ENCODE peak calls at places on chromosomes 6 and 20, in eight cellular contexts. One of them, this sample, is unnamed.

GRCh38 chr6:47681201-47681990 is 17.0 kb upstream of the ADGRF4 start:
- DNase-seq in LoVo: no peak
- DNase-seq in AG10803: no peak
- DNase-seq in heart left ventricle: no peak
- DNase-seq in NCI-H1694 treated with DMSO at 0.1 percent for 48 hours: no peak
- DNase-seq in NCI-H1436 treated with DMSO at 0.1 percent for 48 hours: no peak
- DNase-seq in HFFc6: no peak
- DNase-seq in activated CD4-positive, alpha-beta T cell treated with anti-CD3 and anti-CD28 coated beads, Interleukin-2, amount 50 U/mL, for 48 hours: no peak
- DNase-seq in this sample: peak

GRCh38 chr6:122868137-122868536 is 79.1 kb downstream of the SMPDL3A start:
- DNase-seq in LoVo: no peak
- DNase-seq in AG10803: no peak
- DNase-seq in heart left ventricle: no peak
- DNase-seq in NCI-H1694 treated with DMSO at 0.1 percent for 48 hours: no peak
- DNase-seq in NCI-H1436 treated with DMSO at 0.1 percent for 48 hours: no peak
- DNase-seq in HFFc6: no peak
- DNase-seq in activated CD4-positive, alpha-beta T cell treated with anti-CD3 and anti-CD28 coated beads, Interleukin-2, amount 50 U/mL, for 48 hours: no peak
- DNase-seq in this sample: no peak

GRCh38 chr6:169159331-169159730 is 94.3 kb downstream of the THBS2 start:
- DNase-seq in LoVo: no peak
- DNase-seq in AG10803: no peak
- DNase-seq in heart left ventricle: no peak
- DNase-seq in NCI-H1694 treated with DMSO at 0.1 percent for 48 hours: no peak
- DNase-seq in NCI-H1436 treated with DMSO at 0.1 percent for 48 hours: no peak
- DNase-seq in HFFc6: no peak
- DNase-seq in activated CD4-positive, alpha-beta T cell treated with anti-CD3 and anti-CD28 coated beads, Interleukin-2, amount 50 U/mL, for 48 hours: no peak
- DNase-seq in this sample: no peak

GRCh38 chr20:2890743-2891142 is 17.5 kb downstream of the PTPRA start:
- DNase-seq in LoVo: peak
- DNase-seq in AG10803: peak
- DNase-seq in heart left ventricle: no peak
- DNase-seq in NCI-H1694 treated with DMSO at 0.1 percent for 48 hours: no peak
- DNase-seq in NCI-H1436 treated with DMSO at 0.1 percent for 48 hours: no peak
- DNase-seq in HFFc6: peak
- DNase-seq in activated CD4-positive, alpha-beta T cell treated with anti-CD3 and anti-CD28 coated beads, Interleukin-2, amount 50 U/mL, for 48 hours: no peak
- DNase-seq in this sample: no peak

GRCh38 chr6:15327271-15327670 is 81.4 kb downstream of the JARID2 start:
- DNase-seq in LoVo: no peak
- DNase-seq in AG10803: no peak
- DNase-seq in heart left ventricle: no peak
- DNase-seq in NCI-H1694 treated with DMSO at 0.1 percent for 48 hours: peak
- DNase-seq in NCI-H1436 treated with DMSO at 0.1 percent for 48 hours: no peak
- DNase-seq in HFFc6: no peak
- DNase-seq in activated CD4-positive, alpha-beta T cell treated with anti-CD3 and anti-CD28 coated beads, Interleukin-2, amount 50 U/mL, for 48 hours: no peak
- DNase-seq in this sample: peak

GRCh38 chr6:145086197-145086596 is 649.1 kb downstream of the EPM2A start:
- DNase-seq in LoVo: no peak
- DNase-seq in AG10803: peak
- DNase-seq in heart left ventricle: no peak
- DNase-seq in NCI-H1694 treated with DMSO at 0.1 percent for 48 hours: no peak
- DNase-seq in NCI-H1436 treated with DMSO at 0.1 percent for 48 hours: peak
- DNase-seq in HFFc6: no peak
- DNase-seq in activated CD4-positive, alpha-beta T cell treated with anti-CD3 and anti-CD28 coated beads, Interleukin-2, amount 50 U/mL, for 48 hours: no peak
- DNase-seq in this sample: no peak

GRCh38 chr20:53463101-53463972 is 130.3 kb downstream of the ZNF217 start:
- DNase-seq in LoVo: peak
- DNase-seq in AG10803: no peak
- DNase-seq in heart left ventricle: no peak
- DNase-seq in NCI-H1694 treated with DMSO at 0.1 percent for 48 hours: no peak
- DNase-seq in NCI-H1436 treated with DMSO at 0.1 percent for 48 hours: no peak
- DNase-seq in HFFc6: no peak
- DNase-seq in activated CD4-positive, alpha-beta T cell treated with anti-CD3 and anti-CD28 coated beads, Interleukin-2, amount 50 U/mL, for 48 hours: no peak
- DNase-seq in this sample: no peak

GRCh38 chr20:19828233-19828632 is 70.2 kb downstream of the RIN2 start:
- DNase-seq in LoVo: no peak
- DNase-seq in AG10803: no peak
- DNase-seq in heart left ventricle: no peak
- DNase-seq in NCI-H1694 treated with DMSO at 0.1 percent for 48 hours: no peak
- DNase-seq in NCI-H1436 treated with DMSO at 0.1 percent for 48 hours: no peak
- DNase-seq in HFFc6: peak
- DNase-seq in activated CD4-positive, alpha-beta T cell treated with anti-CD3 and anti-CD28 coated beads, Interleukin-2, amount 50 U/mL, for 48 hours: peak
- DNase-seq in this sample: no peak

GRCh38 chr6:125872259-125872921 is 81.6 kb downstream of the NCOA7 start:
- DNase-seq in LoVo: peak
- DNase-seq in AG10803: peak
- DNase-seq in heart left ventricle: no peak
- DNase-seq in NCI-H1694 treated with DMSO at 0.1 percent for 48 hours: no peak
- DNase-seq in NCI-H1436 treated with DMSO at 0.1 percent for 48 hours: no peak
- DNase-seq in HFFc6: peak
- DNase-seq in activated CD4-positive, alpha-beta T cell treated with anti-CD3 and anti-CD28 coated beads, Interleukin-2, amount 50 U/mL, for 48 hours: no peak
- DNase-seq in this sample: no peak

GRCh38 chr6:56685994-56686393 is 43.3 kb upstream of the DST start:
- DNase-seq in LoVo: no peak
- DNase-seq in AG10803: no peak
- DNase-seq in heart left ventricle: no peak
- DNase-seq in NCI-H1694 treated with DMSO at 0.1 percent for 48 hours: no peak
- DNase-seq in NCI-H1436 treated with DMSO at 0.1 percent for 48 hours: no peak
- DNase-seq in HFFc6: no peak
- DNase-seq in activated CD4-positive, alpha-beta T cell treated with anti-CD3 and anti-CD28 coated beads, Interleukin-2, amount 50 U/mL, for 48 hours: no peak
- DNase-seq in this sample: no peak

GRCh38 chr20:46350201-46350985 is 42.1 kb upstream of the CDH22 start:
- DNase-seq in LoVo: no peak
- DNase-seq in AG10803: peak
- DNase-seq in heart left ventricle: no peak
- DNase-seq in NCI-H1694 treated with DMSO at 0.1 percent for 48 hours: no peak
- DNase-seq in NCI-H1436 treated with DMSO at 0.1 percent for 48 hours: no peak
- DNase-seq in HFFc6: peak
- DNase-seq in activated CD4-positive, alpha-beta T cell treated with anti-CD3 and anti-CD28 coated beads, Interleukin-2, amount 50 U/mL, for 48 hours: no peak
- DNase-seq in this sample: no peak

GRCh38 chr20:4883051-4883450 is 118.3 kb downstream of the SLC23A2 start:
- DNase-seq in LoVo: no peak
- DNase-seq in AG10803: no peak
- DNase-seq in heart left ventricle: no peak
- DNase-seq in NCI-H1694 treated with DMSO at 0.1 percent for 48 hours: no peak
- DNase-seq in NCI-H1436 treated with DMSO at 0.1 percent for 48 hours: no peak
- DNase-seq in HFFc6: no peak
- DNase-seq in activated CD4-positive, alpha-beta T cell treated with anti-CD3 and anti-CD28 coated beads, Interleukin-2, amount 50 U/mL, for 48 hours: no peak
- DNase-seq in this sample: no peak

GRCh38 chr6:67736816-67737215 is 898.3 kb upstream of the ADGRB3 start:
- DNase-seq in LoVo: no peak
- DNase-seq in AG10803: no peak
- DNase-seq in heart left ventricle: no peak
- DNase-seq in NCI-H1694 treated with DMSO at 0.1 percent for 48 hours: no peak
- DNase-seq in NCI-H1436 treated with DMSO at 0.1 percent for 48 hours: no peak
- DNase-seq in HFFc6: no peak
- DNase-seq in activated CD4-positive, alpha-beta T cell treated with anti-CD3 and anti-CD28 coated beads, Interleukin-2, amount 50 U/mL, for 48 hours: no peak
- DNase-seq in this sample: no peak

GRCh38 chr6:113586413-113586812 is 270.7 kb upstream of the MARCKS start:
- DNase-seq in LoVo: no peak
- DNase-seq in AG10803: peak
- DNase-seq in heart left ventricle: no peak
- DNase-seq in NCI-H1694 treated with DMSO at 0.1 percent for 48 hours: no peak
- DNase-seq in NCI-H1436 treated with DMSO at 0.1 percent for 48 hours: no peak
- DNase-seq in HFFc6: peak
- DNase-seq in activated CD4-positive, alpha-beta T cell treated with anti-CD3 and anti-CD28 coated beads, Interleukin-2, amount 50 U/mL, for 48 hours: no peak
- DNase-seq in this sample: no peak

GRCh38 chr20:49676581-49677291 is 36.9 kb downstream of the B4GALT5 start:
- DNase-seq in LoVo: peak
- DNase-seq in AG10803: peak
- DNase-seq in heart left ventricle: no peak
- DNase-seq in NCI-H1694 treated with DMSO at 0.1 percent for 48 hours: no peak
- DNase-seq in NCI-H1436 treated with DMSO at 0.1 percent for 48 hours: no peak
- DNase-seq in HFFc6: peak
- DNase-seq in activated CD4-positive, alpha-beta T cell treated with anti-CD3 and anti-CD28 coated beads, Interleukin-2, amount 50 U/mL, for 48 hours: no peak
- DNase-seq in this sample: no peak

GRCh38 chr6:26087284-26088115 is at the start of gene HFE:
- DNase-seq in LoVo: peak
- DNase-seq in AG10803: peak
- DNase-seq in heart left ventricle: peak
- DNase-seq in NCI-H1694 treated with DMSO at 0.1 percent for 48 hours: no peak
- DNase-seq in NCI-H1436 treated with DMSO at 0.1 percent for 48 hours: no peak
- DNase-seq in HFFc6: peak
- DNase-seq in activated CD4-positive, alpha-beta T cell treated with anti-CD3 and anti-CD28 coated beads, Interleukin-2, amount 50 U/mL, for 48 hours: peak
- DNase-seq in this sample: peak

GRCh38 chr6:55040102-55040848 is 134.0 kb upstream of the HCRTR2 start:
- DNase-seq in LoVo: no peak
- DNase-seq in AG10803: peak
- DNase-seq in heart left ventricle: no peak
- DNase-seq in NCI-H1694 treated with DMSO at 0.1 percent for 48 hours: no peak
- DNase-seq in NCI-H1436 treated with DMSO at 0.1 percent for 48 hours: no peak
- DNase-seq in HFFc6: peak
- DNase-seq in activated CD4-positive, alpha-beta T cell treated with anti-CD3 and anti-CD28 coated beads, Interleukin-2, amount 50 U/mL, for 48 hours: no peak
- DNase-seq in this sample: no peak

GRCh38 chr20:47216819-47217410 is 139.6 kb downstream of the ZMYND8 start:
- DNase-seq in LoVo: no peak
- DNase-seq in AG10803: no peak
- DNase-seq in heart left ventricle: no peak
- DNase-seq in NCI-H1694 treated with DMSO at 0.1 percent for 48 hours: no peak
- DNase-seq in NCI-H1436 treated with DMSO at 0.1 percent for 48 hours: no peak
- DNase-seq in HFFc6: no peak
- DNase-seq in activated CD4-positive, alpha-beta T cell treated with anti-CD3 and anti-CD28 coated beads, Interleukin-2, amount 50 U/mL, for 48 hours: no peak
- DNase-seq in this sample: peak

GRCh38 chr6:1993049-1993448 is 252.4 kb downstream of the GMDS start:
- DNase-seq in LoVo: no peak
- DNase-seq in AG10803: peak
- DNase-seq in heart left ventricle: no peak
- DNase-seq in NCI-H1694 treated with DMSO at 0.1 percent for 48 hours: no peak
- DNase-seq in NCI-H1436 treated with DMSO at 0.1 percent for 48 hours: no peak
- DNase-seq in HFFc6: peak
- DNase-seq in activated CD4-positive, alpha-beta T cell treated with anti-CD3 and anti-CD28 coated beads, Interleukin-2, amount 50 U/mL, for 48 hours: no peak
- DNase-seq in this sample: no peak

GRCh38 chr6:48111143-48111506 is at the start of gene PTCHD4:
- DNase-seq in LoVo: peak
- DNase-seq in AG10803: peak
- DNase-seq in heart left ventricle: no peak
- DNase-seq in NCI-H1694 treated with DMSO at 0.1 percent for 48 hours: no peak
- DNase-seq in NCI-H1436 treated with DMSO at 0.1 percent for 48 hours: no peak
- DNase-seq in HFFc6: peak
- DNase-seq in activated CD4-positive, alpha-beta T cell treated with anti-CD3 and anti-CD28 coated beads, Interleukin-2, amount 50 U/mL, for 48 hours: no peak
- DNase-seq in this sample: peak

GRCh38 chr6:61606500-61606899 is 679.5 kb downstream of the KHDRBS2 start:
- DNase-seq in LoVo: no peak
- DNase-seq in AG10803: no peak
- DNase-seq in heart left ventricle: no peak
- DNase-seq in NCI-H1694 treated with DMSO at 0.1 percent for 48 hours: no peak
- DNase-seq in NCI-H1436 treated with DMSO at 0.1 percent for 48 hours: no peak
- DNase-seq in HFFc6: no peak
- DNase-seq in activated CD4-positive, alpha-beta T cell treated with anti-CD3 and anti-CD28 coated beads, Interleukin-2, amount 50 U/mL, for 48 hours: no peak
- DNase-seq in this sample: no peak

GRCh38 chr6:105270511-105270910 is 90.7 kb upstream of the POPDC3 start:
- DNase-seq in LoVo: no peak
- DNase-seq in AG10803: peak
- DNase-seq in heart left ventricle: no peak
- DNase-seq in NCI-H1694 treated with DMSO at 0.1 percent for 48 hours: no peak
- DNase-seq in NCI-H1436 treated with DMSO at 0.1 percent for 48 hours: no peak
- DNase-seq in HFFc6: peak
- DNase-seq in activated CD4-positive, alpha-beta T cell treated with anti-CD3 and anti-CD28 coated beads, Interleukin-2, amount 50 U/mL, for 48 hours: no peak
- DNase-seq in this sample: no peak

GRCh38 chr6:18543061-18543460 is 155.9 kb downstream of the RNF144B start:
- DNase-seq in LoVo: no peak
- DNase-seq in AG10803: no peak
- DNase-seq in heart left ventricle: no peak
- DNase-seq in NCI-H1694 treated with DMSO at 0.1 percent for 48 hours: no peak
- DNase-seq in NCI-H1436 treated with DMSO at 0.1 percent for 48 hours: no peak
- DNase-seq in HFFc6: no peak
- DNase-seq in activated CD4-positive, alpha-beta T cell treated with anti-CD3 and anti-CD28 coated beads, Interleukin-2, amount 50 U/mL, for 48 hours: no peak
- DNase-seq in this sample: no peak

GRCh38 chr6:41937472-41937871 is 4.1 kb downstream of the CCND3 start:
- DNase-seq in LoVo: no peak
- DNase-seq in AG10803: no peak
- DNase-seq in heart left ventricle: no peak
- DNase-seq in NCI-H1694 treated with DMSO at 0.1 percent for 48 hours: no peak
- DNase-seq in NCI-H1436 treated with DMSO at 0.1 percent for 48 hours: no peak
- DNase-seq in HFFc6: no peak
- DNase-seq in activated CD4-positive, alpha-beta T cell treated with anti-CD3 and anti-CD28 coated beads, Interleukin-2, amount 50 U/mL, for 48 hours: no peak
- DNase-seq in this sample: no peak

GRCh38 chr6:134060491-134061106 is 8.2 kb upstream of the SLC2A12 start:
- DNase-seq in LoVo: peak
- DNase-seq in AG10803: peak
- DNase-seq in heart left ventricle: no peak
- DNase-seq in NCI-H1694 treated with DMSO at 0.1 percent for 48 hours: no peak
- DNase-seq in NCI-H1436 treated with DMSO at 0.1 percent for 48 hours: no peak
- DNase-seq in HFFc6: peak
- DNase-seq in activated CD4-positive, alpha-beta T cell treated with anti-CD3 and anti-CD28 coated beads, Interleukin-2, amount 50 U/mL, for 48 hours: no peak
- DNase-seq in this sample: no peak

GRCh38 chr6:21595265-21595950 is 1.9 kb downstream of the SOX4 start:
- DNase-seq in LoVo: peak
- DNase-seq in AG10803: peak
- DNase-seq in heart left ventricle: peak
- DNase-seq in NCI-H1694 treated with DMSO at 0.1 percent for 48 hours: no peak
- DNase-seq in NCI-H1436 treated with DMSO at 0.1 percent for 48 hours: no peak
- DNase-seq in HFFc6: no peak
- DNase-seq in activated CD4-positive, alpha-beta T cell treated with anti-CD3 and anti-CD28 coated beads, Interleukin-2, amount 50 U/mL, for 48 hours: peak
- DNase-seq in this sample: peak

This sample was measured in G401.